ENCODE peak calls at places on chromosomes 6 and 20, in five cellular contexts. D is endothelial cell, W is amniotic stem cell, V is COR-L47, R is spleen. P is an unnamed sample.

GRCh38 chr20:41163821-41164220 is 26.5 kb downstream of the PLCG1 start:
- DNase-seq in D (no peak), W (no peak), V (no peak), R (peak), P (no peak)

GRCh38 chr6:117397536-117398227 is 28.1 kb downstream of the ROS1 start:
- DNase-seq in D (no peak), W (no peak), V (no peak), R (no peak), P (no peak)

GRCh38 chr6:22888147-22888831 is 318.9 kb downstream of the HDGFL1 start:
- DNase-seq in D (no peak), W (no peak), V (no peak), R (no peak), P (peak)

GRCh38 chr6:118893095-118893881 is 664 bp upstream of the ASF1A start:
- DNase-seq in D (peak), W (peak), V (peak), R (no peak), P (peak)

GRCh38 chr6:143513410-143513809 is 1.9 kb upstream of the FUCA2 start:
- DNase-seq in D (peak), W (no peak), V (peak), R (peak), P (peak)

GRCh38 chr6:91198588-91199255 is 611.9 kb upstream of the MAP3K7 start:
- DNase-seq in D (no peak), W (no peak), V (no peak), R (no peak), P (no peak)

GRCh38 chr20:5463007-5463686 is 146.4 kb upstream of the PROKR2 start:
- DNase-seq in D (no peak), W (no peak), V (no peak), R (no peak), P (no peak)

GRCh38 chr6:11727356-11727755 is 51.2 kb downstream of the ADTRP start:
- DNase-seq in D (no peak), W (no peak), V (no peak), R (no peak), P (no peak)

GRCh38 chr6:170073846-170074245 is 217.0 kb downstream of the DLL1 start:
- DNase-seq in D (no peak), W (no peak), V (no peak), R (peak), P (no peak)

GRCh38 chr20:63664861-63665594 is 6.9 kb downstream of the RTEL1 start:
- DNase-seq in D (no peak), W (no peak), V (no peak), R (no peak), P (no peak)

GRCh38 chr6:70033781-70034180 is 167.4 kb downstream of the COL19A1 start:
- DNase-seq in D (no peak), W (no peak), V (no peak), R (no peak), P (no peak)

GRCh38 chr20:19520261-19520660 is 237.8 kb upstream of the RIN2 start:
- DNase-seq in D (no peak), W (no peak), V (no peak), R (no peak), P (no peak)

GRCh38 chr20:54085425-54085824 is 15.0 kb upstream of the BCAS1 start:
- DNase-seq in D (no peak), W (no peak), V (no peak), R (no peak), P (no peak)

GRCh38 chr20:43514062-43514971 is 6.8 kb downstream of the L3MBTL1 start:
- DNase-seq in D (peak), W (peak), V (peak), R (peak), P (peak)

GRCh38 chr6:63816979-63817436 is 181.4 kb downstream of the PHF3 start:
- DNase-seq in D (no peak), W (no peak), V (peak), R (no peak), P (peak)

GRCh38 chr20:59084041-59084841 is 41.7 kb upstream of the PRELID3B start:
- DNase-seq in D (no peak), W (no peak), V (peak), R (no peak), P (no peak)

GRCh38 chr6:86154852-86155251 is 512.2 kb upstream of the SYNCRIP start:
- DNase-seq in D (no peak), W (no peak), V (no peak), R (no peak), P (no peak)

GRCh38 chr20:59776626-59777320 is 156.7 kb downstream of the SYCP2 start:
- DNase-seq in D (no peak), W (no peak), V (no peak), R (no peak), P (no peak)

GRCh38 chr6:158131926-158132325 is 36.1 kb downstream of the SERAC1 start:
- DNase-seq in D (peak), W (no peak), V (no peak), R (no peak), P (no peak)

GRCh38 chr6:116221931-116222330 is 31.9 kb downstream of the TSPYL4 start:
- DNase-seq in D (no peak), W (peak), V (no peak), R (no peak), P (no peak)

GRCh38 chr6:16331328-16332174 is 93.2 kb downstream of the GMPR start:
- DNase-seq in D (peak), W (peak), V (peak), R (peak), P (peak)

P was measured in NCI-H774.